ENCODE peak calls at places on chromosomes 12 and 14, in four cellular contexts. U, W, Q and F are unnamed samples. For H4K20me1, the result is how much of the 10 kb centered on the place peaks cover.

GRCh38 chr14:101449114-101449513 is 112.2 kb upstream of the DIO3 start:
- DNase-seq in U (no peak), W (no peak), Q (no peak), F (no peak)

GRCh38 chr14:85531594-85532391 is 1.8 kb downstream of the FLRT2 start:
- DNase-seq in U (no peak), W (peak), Q (peak), F (peak)

GRCh38 chr12:27277846-27278260 is 33.8 kb downstream of the STK38L start:
- DNase-seq in U (peak), W (no peak), Q (peak), F (no peak)

GRCh38 chr12:6960291-6961277 is 9.4 kb downstream of the PTPN6 start:
- DNase-seq in U (peak), W (peak), Q (peak), F (peak)

GRCh38 chr12:114945351-114945750 is 261.4 kb upstream of the TBX3 start:
- DNase-seq in U (no peak), W (no peak), Q (no peak), F (no peak)

GRCh38 chr12:94760786-94761185 is 110.4 kb upstream of the TMCC3 start:
- DNase-seq in U (no peak), W (no peak), Q (no peak), F (no peak)

GRCh38 chr12:87960557-87960956 is 68.6 kb downstream of the C12orf50 start:
- DNase-seq in U (no peak), W (peak), Q (no peak), F (no peak)

GRCh38 chr12:116066381-116067230 is 210.9 kb downstream of the MED13L start:
- DNase-seq in U (peak), W (peak), Q (peak), F (peak)

GRCh38 chr14:52797653-52798052 is 6.2 kb upstream of the GNPNAT1 start:
- DNase-seq in U (no peak), W (no peak), Q (no peak), F (no peak)

GRCh38 chr14:56798447-56799326 is 11.6 kb downstream of the OTX2 start:
- DNase-seq in U (no peak), W (no peak), Q (no peak), F (peak)

GRCh38 chr12:64610092-64610659 is at the start of gene RASSF3:
- DNase-seq in U (peak), W (peak), Q (peak), F (peak)

GRCh38 chr12:27907766-27908165 is 64.8 kb downstream of the PTHLH start:
- DNase-seq in U (no peak), W (no peak), Q (peak), F (no peak)

GRCh38 chr14:89810101-89810500 is 144.4 kb downstream of the EFCAB11 start:
- DNase-seq in U (no peak), W (no peak), Q (peak), F (no peak)

GRCh38 chr14:64746298-64747250 is 42.4 kb downstream of the PLEKHG3 start:
- DNase-seq in U (no peak), W (no peak), Q (no peak), F (no peak)

GRCh38 chr14:68309121-68309520 is 483.7 kb downstream of the ZFP36L1 start:
- DNase-seq in U (no peak), W (no peak), Q (peak), F (no peak)

GRCh38 chr12:81953541-81953940 is 194.4 kb upstream of the PPFIA2 start:
- DNase-seq in U (no peak), W (no peak), Q (peak), F (no peak)

GRCh38 chr12:46886541-46887041 is 60.8 kb upstream of the SLC38A4 start:
- DNase-seq in U (no peak), W (no peak), Q (peak), F (no peak)

GRCh38 chr12:47280543-47281330 is 201.0 kb upstream of the AMIGO2 start:
- DNase-seq in U (no peak), W (no peak), Q (no peak), F (no peak)

GRCh38 chr14:64763801-64764511 is 59.7 kb downstream of the PLEKHG3 start:
- DNase-seq in U (no peak), W (peak), Q (peak), F (peak)

GRCh38 chr14:104443391-104444158 is 136.0 kb upstream of the C14orf180 start:
- DNase-seq in U (no peak), W (peak), Q (no peak), F (peak)

GRCh38 chr12:3558854-3559253 is 67.9 kb downstream of the PRMT8 start:
- DNase-seq in U (no peak), W (no peak), Q (no peak), F (no peak)

GRCh38 chr12:13187399-13187798 is 9.1 kb upstream of the EMP1 start:
- DNase-seq in U (no peak), W (no peak), Q (peak), F (no peak)

GRCh38 chr12:119461815-119462214 is 127.3 kb downstream of the CCDC60 start:
- DNase-seq in U (no peak), W (no peak), Q (no peak), F (peak)

GRCh38 chr12:98646165-98646764 is 1.2 kb downstream of the APAF1 start:
- DNase-seq in U (no peak), W (no peak), Q (peak), F (peak)

GRCh38 chr14:92615451-92615850 is 101.9 kb downstream of the RIN3 start:
- DNase-seq in U (no peak), W (no peak), Q (no peak), F (no peak)

GRCh38 chr12:120720234-120720968 is 5.2 kb upstream of the ACADS start:
- DNase-seq in U (no peak), W (no peak), Q (peak), F (no peak)

GRCh38 chr12:104551313-104551931 is 94.7 kb downstream of the CHST11 start:
- DNase-seq in U (no peak), W (no peak), Q (no peak), F (no peak)
- H4K20me1 ChIP-seq in U (under half), W (under half), Q (under half), F (under half)

DNA sequence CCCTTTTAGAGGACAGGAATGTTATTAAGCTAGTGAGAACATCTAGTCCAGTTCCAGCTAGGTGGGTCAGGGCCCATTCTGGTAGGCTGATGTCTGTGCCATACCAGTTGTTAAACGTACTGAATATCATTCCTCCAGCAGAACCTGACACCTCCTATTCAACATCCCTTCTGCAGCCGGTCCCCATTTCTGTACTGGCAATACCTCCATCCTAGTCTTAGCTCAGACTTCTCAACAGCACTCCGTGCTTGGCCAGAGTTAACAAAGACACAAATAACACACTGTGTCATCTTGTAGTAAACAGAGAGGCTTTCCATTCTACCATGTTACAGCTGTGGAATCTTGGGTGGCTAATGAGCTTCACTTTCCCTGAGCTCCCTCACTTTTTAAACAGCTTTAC is 94.3 kb upstream of the PDE3A start:
- DNase-seq in U (no peak), W (no peak), Q (no peak), F (peak)
- TF ChIP-seq EZH2phosphoT487 in U (no peak), W (no peak), Q (no peak), F (no peak)

DNA sequence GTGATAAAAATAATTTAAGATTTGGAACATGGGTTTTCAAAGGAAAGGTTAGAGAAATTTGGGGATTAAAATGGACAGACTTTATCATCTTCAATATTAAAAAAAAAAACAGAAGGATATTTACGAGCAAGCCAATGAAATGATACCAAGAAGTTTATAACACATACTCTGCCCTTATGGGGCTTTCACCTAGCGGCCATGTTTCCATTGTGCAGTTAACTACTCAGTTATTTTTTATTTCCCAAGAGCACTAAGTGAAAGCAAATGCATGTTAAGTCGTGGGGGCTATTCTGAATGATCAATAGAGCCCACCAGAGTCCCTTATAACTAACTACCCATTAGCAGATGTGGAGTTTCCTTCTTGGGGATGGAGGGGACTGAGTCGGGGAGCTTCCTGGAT is 53.9 kb downstream of the ETV6 start:
- DNase-seq in U (no peak), W (no peak), Q (no peak), F (no peak)
- H4K20me1 ChIP-seq in U (under half), W (under half), Q (under half), F (under half)

DNA sequence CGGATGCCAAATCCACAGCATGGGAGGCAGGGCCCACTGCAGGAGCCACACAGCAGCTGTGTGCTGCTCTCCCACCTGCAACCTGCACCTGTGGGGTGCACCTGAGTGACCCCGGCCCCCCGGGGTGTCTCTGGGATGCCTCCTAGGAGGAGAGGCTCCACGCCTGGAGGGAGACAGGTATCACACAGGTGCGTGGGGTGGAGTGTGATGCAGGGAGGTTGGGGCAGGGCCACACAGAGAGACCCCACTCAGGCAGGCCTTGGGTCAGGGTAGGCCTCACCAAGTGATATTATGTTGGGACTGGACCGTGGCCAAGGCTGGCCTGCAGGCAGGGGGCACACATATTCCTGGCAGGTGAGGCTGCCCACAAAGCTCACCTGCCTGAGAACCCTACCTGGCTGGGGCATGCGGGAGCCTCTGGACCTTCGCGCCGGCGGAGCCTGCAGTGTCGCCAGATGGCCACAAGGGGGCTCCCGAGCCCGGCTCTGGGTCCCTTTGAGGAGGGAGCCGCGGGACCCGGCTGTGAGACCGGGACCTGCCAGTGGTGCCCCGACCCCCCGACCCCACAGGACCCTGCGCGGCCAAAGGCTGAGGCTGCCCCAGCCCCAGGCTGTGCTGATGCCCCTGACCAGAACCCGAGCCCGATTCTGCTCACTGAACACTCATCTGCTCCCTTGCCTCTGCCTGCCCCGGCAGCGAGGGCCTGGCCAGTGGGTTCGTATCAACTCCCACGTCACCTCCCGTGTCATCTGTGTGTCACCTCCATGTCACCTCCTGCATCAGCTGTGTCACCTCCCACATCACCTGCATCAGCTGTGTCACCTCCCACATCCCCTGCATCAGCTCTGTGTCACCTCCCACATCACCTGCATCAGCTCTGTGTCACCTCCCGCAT is 11.4 kb downstream of the TMEM121 start:
- DNase-seq in U (peak), W (peak), Q (peak), F (peak)
- TF ChIP-seq EZH2phosphoT487 in U (no peak), W (no peak), Q (no peak), F (no peak)